ENCODE peak calls at places on chromosome 19, in nine cellular contexts. T is AML-193; X is NCI-H2171; Y is stimulated activated CD4-positive, alpha-beta T cell treated with anti-CD3 and anti-CD28 coated beads, Interleukin-1b, Interleukin-23, amount 100 ng/mL, for 1 hour; U is adipocyte; N is GM12891; Z is NT2/D1; A is LHCN-M2; L is activated naive CD8-positive, alpha-beta T cell treated with anti-CD3 and anti-CD28 coated beads, Interleukin-2, amount 50 U/mL, for 24 hours. O is an unnamed sample.

GRCh38 chr19:29524201-29524911 is 1.4 kb upstream of the VSTM2B start:
- DNase-seq in U (no peak), L (no peak), X (no peak), T (no peak), Z (no peak), N (no peak), Y (no peak), A (no peak), O (no peak)

GRCh38 chr19:42109896-42110295 is 22.4 kb downstream of the POU2F2 start:
- DNase-seq in Y (no peak), Z (no peak), A (no peak), L (no peak), X (no peak), T (no peak), N (no peak), U (no peak), O (no peak)

GRCh38 chr19:45275370-45275971 is 24.4 kb downstream of the MARK4 start:
- DNase-seq in T (no peak), Y (no peak), A (no peak), L (no peak), Z (no peak), X (peak), U (no peak), N (no peak), O (no peak)

GRCh38 chr19:13014101-13014920 is 19.0 kb downstream of the NFIX start:
- DNase-seq in T (no peak), Z (no peak), Y (no peak), U (no peak), N (no peak), L (peak), X (no peak), A (peak), O (no peak)

GRCh38 chr19:56601375-56601774 is 6.3 kb downstream of the ZNF71 start:
- DNase-seq in Z (no peak), N (no peak), L (no peak), A (peak), U (no peak), Y (no peak), T (no peak), X (no peak), O (no peak)

GRCh38 chr19:1567116-1567847 is 843 bp downstream of the MEX3D start:
- DNase-seq in A (peak), X (no peak), U (peak), N (no peak), Y (no peak), Z (no peak), L (peak), T (no peak), O (no peak)

GRCh38 chr19:30362156-30362754 is 9.9 kb upstream of the ZNF536 start:
- DNase-seq in T (no peak), N (no peak), U (no peak), L (no peak), Y (no peak), A (no peak), X (no peak), Z (no peak), O (no peak)

GRCh38 chr19:56405062-56405461 is 930 bp downstream of the ZNF583 start:
- DNase-seq in T (no peak), N (no peak), L (no peak), A (no peak), Y (no peak), Z (no peak), X (no peak), U (no peak), O (no peak)

GRCh38 chr19:51599084-51599483 is 28.0 kb downstream of the ZNF175 start:
- DNase-seq in T (no peak), X (no peak), N (no peak), Y (no peak), L (no peak), A (no peak), Z (no peak), U (no peak), O (no peak)

O was measured in type B pancreatic cell.